ENCODE peak calls at places on chromosomes 7 and 10, in eight cellular contexts. O is dorsolateral prefrontal cortex, Q is lower lobe of right lung, Y is pancreas, J is osteocyte, C is spleen, I is heart right ventricle, B is Panc1. E is an unnamed sample.

GRCh38 chr10:132407243-132407746 is 10.3 kb downstream of the PWWP2B start:
- DNase-seq in O (no peak), Q (peak; percentile 92), Y (peak; percentile 98), J (no peak), C (no peak), I (peak; percentile 67), B (no peak), E (no peak)

GRCh38 chr7:1742555-1743303 is 72.7 kb downstream of the ELFN1 start:
- DNase-seq in O (no peak), Q (no peak), Y (peak; percentile 18), J (no peak), C (peak; percentile 82), I (peak; percentile 66), B (no peak), E (peak; percentile 81)

GRCh38 chr10:6929157-6929830 is 349.2 kb upstream of the PRKCQ start:
- DNase-seq in O (no peak), Q (no peak), Y (no peak), J (no peak), C (no peak), I (peak; percentile 5), B (no peak), E (no peak)

GRCh38 chr10:17512341-17513001 is 58.1 kb upstream of the ST8SIA6 start:
- DNase-seq in O (no peak), Q (no peak), Y (peak; percentile 44), J (peak; percentile 83), C (no peak), I (peak; percentile 66), B (peak; percentile 88), E (no peak)

GRCh38 chr7:129122086-129122750 is 22.3 kb upstream of the TSPAN33 start:
- DNase-seq in O (no peak), Q (no peak), Y (no peak), J (no peak), C (no peak), I (no peak), B (no peak), E (no peak)

GRCh38 chr7:42091461-42092229 is 145.4 kb downstream of the GLI3 start:
- DNase-seq in O (no peak), Q (no peak), Y (no peak), J (no peak), C (no peak), I (no peak), B (no peak), E (no peak)

GRCh38 chr10:86798636-86799035 is 42.2 kb downstream of the BMPR1A start:
- DNase-seq in O (no peak), Q (no peak), Y (no peak), J (no peak), C (no peak), I (no peak), B (no peak), E (peak; percentile 14)

GRCh38 chr10:60283397-60283796 is 106.3 kb downstream of the ANK3 start:
- DNase-seq in O (no peak), Q (no peak), Y (no peak), J (no peak), C (no peak), I (no peak), B (no peak), E (no peak)

GRCh38 chr10:94131885-94132284 is 138.2 kb downstream of the PLCE1 start:
- DNase-seq in O (no peak), Q (no peak), Y (no peak), J (no peak), C (no peak), I (no peak), B (no peak), E (no peak)

GRCh38 chr10:5711637-5712036 is 27.0 kb downstream of the TASOR2 start:
- DNase-seq in O (no peak), Q (no peak), Y (no peak), J (no peak), C (no peak), I (no peak), B (no peak), E (no peak)

GRCh38 chr10:28823501-28824075 is 146.3 kb downstream of the BAMBI start:
- DNase-seq in O (no peak), Q (no peak), Y (no peak), J (no peak), C (no peak), I (no peak), B (no peak), E (no peak)

GRCh38 chr10:14736043-14736442 is 38.7 kb downstream of the FAM107B start:
- DNase-seq in O (no peak), Q (no peak), Y (no peak), J (no peak), C (no peak), I (no peak), B (no peak), E (no peak)

GRCh38 chr10:14740684-14741247 is 33.9 kb downstream of the FAM107B start:
- DNase-seq in O (no peak), Q (no peak), Y (no peak), J (no peak), C (no peak), I (no peak), B (no peak), E (peak; percentile 58)

GRCh38 chr10:14738011-14738510 is 36.6 kb downstream of the FAM107B start:
- DNase-seq in O (no peak), Q (no peak), Y (no peak), J (no peak), C (no peak), I (no peak), B (no peak), E (no peak)

GRCh38 chr10:14732146-14732545 is 42.6 kb downstream of the FAM107B start:
- DNase-seq in O (no peak), Q (no peak), Y (peak; percentile 74), J (no peak), C (no peak), I (no peak), B (no peak), E (no peak)

DNA sequence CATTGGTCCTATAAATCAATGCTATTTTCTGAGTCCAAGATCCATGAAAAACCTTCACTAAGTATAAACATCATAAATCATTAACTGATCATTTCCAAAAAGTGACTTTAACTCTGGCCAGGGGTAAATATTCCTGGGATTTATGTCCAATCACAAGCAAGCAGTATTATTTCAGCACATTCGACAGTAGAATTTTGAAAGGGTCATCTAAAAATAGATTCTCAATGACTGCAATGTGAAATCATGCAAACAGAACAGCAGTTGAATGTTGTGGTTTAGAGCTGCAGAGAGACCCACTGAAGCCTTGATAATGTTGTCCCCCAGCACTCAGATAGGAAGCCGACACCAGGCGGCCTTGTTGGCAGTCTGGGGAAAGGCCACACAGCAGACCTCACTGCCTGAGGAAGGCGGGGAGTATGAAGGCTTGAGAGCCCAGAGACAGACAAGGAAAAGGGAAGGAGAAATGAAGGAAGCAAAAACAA is 38.1 kb downstream of the FAM107B start:
- DNase-seq in O (no peak), Q (no peak), Y (no peak), J (no peak), C (peak; percentile 84), I (peak; percentile 39), B (no peak), E (peak; percentile 34)
- TF ChIP-seq CTCF in O (no peak), Q (no peak), Y (no peak), J (no peak), C (no peak), I (peak; percentile 25), B (no peak), E (no peak)

GRCh38 chr7:613442-614140 is 93.9 kb upstream of the PDGFA start:
- DNase-seq in O (no peak), Q (peak; percentile 40), Y (no peak), J (no peak), C (peak; percentile 64), I (no peak), B (no peak), E (no peak)
- TF ChIP-seq CTCF in O (no peak), Q (no peak), Y (no peak), J (no peak), C (no peak), I (no peak), B (no peak), E (no peak)

DNA sequence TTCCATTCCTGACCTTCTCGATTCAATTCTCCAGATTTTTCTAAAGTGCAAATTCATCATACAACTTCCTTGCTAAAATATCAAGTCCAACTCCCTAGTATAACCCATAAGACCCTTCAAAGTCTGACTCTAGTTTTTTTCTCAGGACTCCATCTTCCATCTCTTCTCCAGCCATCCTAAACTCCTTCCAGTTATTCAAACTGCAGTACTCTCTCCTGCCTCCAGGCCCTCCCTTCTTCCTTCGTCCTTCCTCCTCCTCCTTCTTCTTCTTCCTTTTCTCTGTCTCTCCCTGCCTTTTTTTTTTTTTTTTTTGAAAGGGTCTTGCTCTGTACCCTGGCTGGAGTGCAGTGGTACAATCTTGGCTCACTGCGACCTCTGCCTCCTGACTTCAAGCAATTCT is 111.9 kb downstream of the RELN start:
- DNase-seq in O (no peak), Q (no peak), Y (no peak), J (no peak), C (no peak), I (no peak), B (no peak), E (no peak)
- TF ChIP-seq CTCF in O (no peak), Q (no peak), Y (no peak), J (no peak), C (no peak), I (no peak), B (no peak), E (no peak)

GRCh38 chr7:29563590-29564454 is at the start of gene PRR15:
- DNase-seq in O (peak; percentile 31), Q (peak; percentile 59), Y (peak; percentile 80), J (no peak), C (peak; percentile 77), I (peak; percentile 16), B (no peak), E (peak; percentile 38)
- TF ChIP-seq CTCF in O (no peak), Q (no peak), Y (no peak), J (no peak), C (no peak), I (no peak), B (no peak), E (no peak)